ENCODE peak calls at places on chromosomes 13 and 19, in four cellular contexts. One of them, this sample, is unnamed.
A peak's percentile ranks its signal among the peaks of the same experiment; 100 is the strongest.

GRCh38 chr19:32231691-32232090 is 113.7 kb upstream of the ZNF507 start:
- DNase-seq in K562: no peak
- DNase-seq in HepG2: no peak
- DNase-seq in GM12878: no peak
- DNase-seq in this sample: no peak

GRCh38 chr19:39144487-39145071 is 19.0 kb downstream of the PAK4 start:
- DNase-seq in GM12878: no peak
- DNase-seq in K562: no peak
- DNase-seq in HepG2: no peak
- DNase-seq in this sample: peak; percentile 46

GRCh38 chr13:106786006-106786579 is 218.2 kb upstream of the ARGLU1 start:
- DNase-seq in HepG2: no peak
- DNase-seq in GM12878: no peak
- DNase-seq in K562: no peak
- DNase-seq in this sample: no peak

GRCh38 chr13:110308377-110309158 is 1.5 kb downstream of the COL4A2 start:
- DNase-seq in GM12878: no peak
- DNase-seq in K562: no peak
- DNase-seq in HepG2: no peak
- DNase-seq in this sample: peak; percentile 85

GRCh38 chr19:17328517-17329060 is 6.1 kb downstream of the ANO8 start:
- DNase-seq in GM12878: no peak
- DNase-seq in K562: peak; percentile 21
- DNase-seq in HepG2: no peak
- DNase-seq in this sample: peak; percentile 56

GRCh38 chr13:106103779-106104178 is 431.7 kb downstream of the EFNB2 start:
- DNase-seq in GM12878: no peak
- DNase-seq in HepG2: no peak
- DNase-seq in K562: no peak
- DNase-seq in this sample: no peak

GRCh38 chr13:73952683-73953082 is 181.5 kb downstream of the KLF12 start:
- DNase-seq in K562: no peak
- DNase-seq in HepG2: no peak
- DNase-seq in GM12878: no peak
- DNase-seq in this sample: no peak

GRCh38 chr13:105643966-105644365 is 891.5 kb downstream of the EFNB2 start:
- DNase-seq in HepG2: no peak
- DNase-seq in GM12878: no peak
- DNase-seq in K562: no peak
- DNase-seq in this sample: no peak

GRCh38 chr19:40585677-40586422 is 9.2 kb downstream of the SHKBP1 start:
- DNase-seq in K562: no peak
- DNase-seq in HepG2: no peak
- DNase-seq in GM12878: no peak
- DNase-seq in this sample: no peak

GRCh38 chr13:83618966-83619365 is 263.3 kb downstream of the SLITRK1 start:
- DNase-seq in GM12878: no peak
- DNase-seq in K562: no peak
- DNase-seq in HepG2: no peak
- DNase-seq in this sample: no peak

GRCh38 chr19:49851456-49852259 is 699 bp downstream of the PTOV1 start:
- DNase-seq in GM12878: no peak
- DNase-seq in HepG2: no peak
- DNase-seq in K562: peak; percentile 55
- DNase-seq in this sample: peak; percentile 87

GRCh38 chr13:85828094-85828684 is 29.0 kb upstream of the SLITRK6 start:
- DNase-seq in GM12878: no peak
- DNase-seq in K562: peak; percentile 6
- DNase-seq in HepG2: peak; percentile 6
- DNase-seq in this sample: peak; percentile 47

GRCh38 chr13:27644302-27644701 is 22.6 kb downstream of the POLR1D start:
- DNase-seq in HepG2: no peak
- DNase-seq in GM12878: no peak
- DNase-seq in K562: no peak
- DNase-seq in this sample: no peak

GRCh38 chr19:4717191-4717965 is 6.3 kb downstream of the DPP9 start:
- DNase-seq in HepG2: peak; percentile 50
- DNase-seq in K562: no peak
- DNase-seq in GM12878: no peak
- DNase-seq in this sample: no peak

GRCh38 chr19:50478901-50479715 is 2.5 kb upstream of the GARIN5A start:
- DNase-seq in HepG2: peak; percentile 81
- DNase-seq in GM12878: no peak
- DNase-seq in K562: peak; percentile 86
- DNase-seq in this sample: peak; percentile 89

GRCh38 chr19:49081273-49081672 is 4.0 kb upstream of the SNRNP70 start:
- DNase-seq in GM12878: no peak
- DNase-seq in K562: peak; percentile 45
- DNase-seq in HepG2: no peak
- DNase-seq in this sample: no peak

GRCh38 chr13:46949211-46949610 is 52.4 kb upstream of the HTR2A start:
- DNase-seq in GM12878: no peak
- DNase-seq in HepG2: no peak
- DNase-seq in K562: no peak
- DNase-seq in this sample: no peak

GRCh38 chr19:2428027-2428690 is 773 bp upstream of the TIMM13 start:
- DNase-seq in GM12878: no peak
- DNase-seq in K562: peak; percentile 54
- DNase-seq in HepG2: no peak
- DNase-seq in this sample: peak; percentile 89

GRCh38 chr19:54444737-54445136 is 4.3 kb upstream of the LENG8 start:
- DNase-seq in GM12878: no peak
- DNase-seq in HepG2: no peak
- DNase-seq in K562: no peak
- DNase-seq in this sample: no peak

GRCh38 chr19:23554548-23554947 is 132.5 kb downstream of the ZNF675 start:
- DNase-seq in HepG2: no peak
- DNase-seq in K562: no peak
- DNase-seq in GM12878: no peak
- DNase-seq in this sample: no peak

GRCh38 chr19:2755448-2755705 is 15.6 kb upstream of the SLC39A3 start:
- DNase-seq in K562: no peak
- DNase-seq in GM12878: no peak
- DNase-seq in HepG2: no peak
- DNase-seq in this sample: no peak

GRCh38 chr19:53103903-53104203 is 631 bp upstream of the ZNF160 start:
- DNase-seq in K562: no peak
- DNase-seq in GM12878: no peak
- DNase-seq in HepG2: no peak
- DNase-seq in this sample: no peak

GRCh38 chr19:15550847-15551182 is 42.5 kb downstream of the CYP4F22 start:
- DNase-seq in GM12878: no peak
- DNase-seq in HepG2: peak; percentile 16
- DNase-seq in K562: peak; percentile 27
- DNase-seq in this sample: peak; percentile 27

GRCh38 chr13:22316494-22317025 is 645.7 kb downstream of the FGF9 start:
- DNase-seq in GM12878: no peak
- DNase-seq in HepG2: no peak
- DNase-seq in K562: no peak
- DNase-seq in this sample: no peak

GRCh38 chr19:8302357-8302691 is 5.8 kb downstream of the CD320 start:
- DNase-seq in K562: peak; percentile 30
- DNase-seq in HepG2: no peak
- DNase-seq in GM12878: no peak
- DNase-seq in this sample: no peak

GRCh38 chr13:85170372-85170771 is 628.8 kb downstream of the SLITRK6 start:
- DNase-seq in HepG2: no peak
- DNase-seq in K562: no peak
- DNase-seq in GM12878: no peak
- DNase-seq in this sample: no peak

GRCh38 chr13:26557393-26558073 is at the start of gene WASF3:
- DNase-seq in GM12878: peak; percentile 3
- DNase-seq in HepG2: peak; percentile 73
- DNase-seq in K562: peak; percentile 84
- DNase-seq in this sample: peak; percentile 97

GRCh38 chr13:113722921-113723320 is 36.1 kb upstream of the TMEM255B start:
- DNase-seq in GM12878: no peak
- DNase-seq in K562: no peak
- DNase-seq in HepG2: no peak
- DNase-seq in this sample: no peak

GRCh38 chr13:39327080-39327479 is 275.9 kb downstream of the LHFPL6 start:
- DNase-seq in K562: no peak
- DNase-seq in GM12878: no peak
- DNase-seq in HepG2: no peak
- DNase-seq in this sample: no peak

GRCh38 chr13:47008318-47008717 is 111.5 kb upstream of the HTR2A start:
- DNase-seq in HepG2: no peak
- DNase-seq in GM12878: no peak
- DNase-seq in K562: peak; percentile 34
- DNase-seq in this sample: no peak

GRCh38 chr19:10660346-10660745 is 6.2 kb downstream of the ILF3 start:
- DNase-seq in GM12878: no peak
- DNase-seq in HepG2: no peak
- DNase-seq in K562: no peak
- DNase-seq in this sample: no peak

GRCh38 chr13:93476175-93476574 is 249.6 kb downstream of the GPC6 start:
- DNase-seq in GM12878: no peak
- DNase-seq in K562: no peak
- DNase-seq in HepG2: peak; percentile 11
- DNase-seq in this sample: no peak

GRCh38 chr19:6030214-6030507 is 52.2 kb upstream of the RANBP3 start:
- DNase-seq in K562: no peak
- DNase-seq in GM12878: no peak
- DNase-seq in HepG2: no peak
- DNase-seq in this sample: no peak

GRCh38 chr19:3365447-3366103 is 808 bp upstream of the NFIC start:
- DNase-seq in K562: peak; percentile 82
- DNase-seq in HepG2: no peak
- DNase-seq in GM12878: no peak
- DNase-seq in this sample: no peak

GRCh38 chr13:73228546-73228945 is 169.7 kb downstream of the KLF5 start:
- DNase-seq in K562: no peak
- DNase-seq in GM12878: no peak
- DNase-seq in HepG2: no peak
- DNase-seq in this sample: no peak

GRCh38 chr13:31199527-31199848 is 287 bp upstream of the B3GLCT start:
- DNase-seq in GM12878: no peak
- DNase-seq in HepG2: no peak
- DNase-seq in K562: no peak
- DNase-seq in this sample: no peak

DNA sequence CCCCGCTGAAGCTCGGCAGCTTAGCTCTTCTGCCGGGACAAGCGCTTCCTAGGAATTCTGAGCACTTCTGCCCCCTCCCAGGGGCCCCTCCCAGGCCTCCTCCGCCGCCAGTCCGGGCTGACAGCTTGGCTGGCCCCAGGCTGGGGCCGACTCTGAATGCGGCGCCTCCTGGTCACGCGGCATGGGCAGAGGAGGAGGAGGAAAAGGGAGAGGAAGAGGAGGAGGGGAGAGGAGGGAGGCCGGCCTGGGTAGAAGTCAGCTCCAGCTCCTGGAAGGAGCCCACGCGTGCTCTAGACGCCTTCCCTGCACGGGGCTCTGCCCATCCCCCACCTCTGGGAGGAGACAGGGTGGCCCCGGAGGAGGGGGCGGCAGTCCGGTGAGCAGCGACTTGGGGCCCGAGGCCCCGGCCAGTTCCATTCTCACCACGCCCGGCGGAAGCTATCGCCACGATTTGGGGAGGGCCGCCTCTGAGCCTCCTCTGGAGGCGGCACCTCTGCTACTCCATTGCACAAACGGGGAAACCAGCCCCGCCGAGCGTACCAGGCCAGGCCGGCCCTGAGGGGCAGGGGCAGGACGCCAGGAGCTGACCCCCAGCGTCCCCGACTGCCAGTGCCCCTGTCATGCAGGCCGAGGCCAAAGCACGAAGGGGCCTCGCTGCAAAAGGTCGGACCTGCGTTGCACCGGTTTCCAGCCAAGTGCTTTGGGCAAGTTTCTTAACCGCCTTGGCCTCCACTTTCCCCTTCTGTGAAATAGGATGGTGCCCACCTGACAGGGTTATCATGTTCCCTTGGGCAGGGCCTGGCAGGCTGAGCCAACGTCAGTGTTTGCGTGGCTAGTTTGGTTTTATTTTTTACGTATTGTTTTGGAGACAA is 31.6 kb downstream of the CCNE1 start:
- DNase-seq in K562: peak; percentile 28
- DNase-seq in GM12878: no peak
- DNase-seq in HepG2: no peak
- DNase-seq in this sample: peak; percentile 60
- H2AFZ ChIP-seq in K562: no peak overlapping the region
- H2AFZ ChIP-seq in GM12878: no peak overlapping the region
- H2AFZ ChIP-seq in HepG2: no peak overlapping the region
- H2AFZ ChIP-seq in this sample: peak overlapping the region; percentile 94

GRCh38 chr19:47028372-47028672 is 8.7 kb downstream of the NPAS1 start:
- DNase-seq in K562: no peak
- DNase-seq in HepG2: no peak
- DNase-seq in GM12878: no peak
- DNase-seq in this sample: peak; percentile 64

GRCh38 chr19:47035127-47035494 is 13.3 kb downstream of the TMEM160 start:
- DNase-seq in HepG2: no peak
- DNase-seq in GM12878: no peak
- DNase-seq in K562: peak; percentile 84
- DNase-seq in this sample: peak; percentile 84

GRCh38 chr19:47036233-47036651 is 12.2 kb downstream of the TMEM160 start:
- DNase-seq in K562: peak; percentile 63
- DNase-seq in GM12878: no peak
- DNase-seq in HepG2: no peak
- DNase-seq in this sample: no peak

GRCh38 chr19:47035495-47036232 is 12.8 kb downstream of the TMEM160 start:
- DNase-seq in K562: peak; percentile 93
- DNase-seq in HepG2: peak; percentile 52
- DNase-seq in GM12878: peak; percentile 77
- DNase-seq in this sample: peak; percentile 88

GRCh38 chr19:47032171-47032811 is 12.7 kb downstream of the NPAS1 start:
- DNase-seq in K562: peak; percentile 63
- DNase-seq in HepG2: no peak
- DNase-seq in GM12878: no peak
- DNase-seq in this sample: peak; percentile 94
- TF ChIP-seq JUNB in K562: no peak
- TF ChIP-seq JUNB in HepG2: no peak
- TF ChIP-seq JUNB in GM12878: no peak
- TF ChIP-seq JUNB in this sample: no peak

GRCh38 chr19:35879068-35879467 is 10.7 kb downstream of the APLP1 start:
- DNase-seq in HepG2: no peak
- DNase-seq in GM12878: no peak
- DNase-seq in K562: no peak
- DNase-seq in this sample: peak; percentile 30

GRCh38 chr19:35882074-35882832 is 13.9 kb downstream of the APLP1 start:
- DNase-seq in K562: peak; percentile 68
- DNase-seq in HepG2: peak; percentile 64
- DNase-seq in GM12878: peak; percentile 33
- DNase-seq in this sample: peak; percentile 68

GRCh38 chr19:35883920-35884319 is 15.5 kb downstream of the APLP1 start:
- DNase-seq in GM12878: no peak
- DNase-seq in K562: no peak
- DNase-seq in HepG2: no peak
- DNase-seq in this sample: no peak

GRCh38 chr19:35885225-35885624 is 15.1 kb downstream of the NFKBID start:
- DNase-seq in K562: no peak
- DNase-seq in GM12878: no peak
- DNase-seq in HepG2: no peak
- DNase-seq in this sample: no peak

GRCh38 chr19:35879770-35880317 is 11.5 kb downstream of the APLP1 start:
- DNase-seq in K562: peak; percentile 96
- DNase-seq in GM12878: no peak
- DNase-seq in HepG2: peak; percentile 73
- DNase-seq in this sample: peak; percentile 99
- H3K4me2 ChIP-seq in K562: no peak overlapping the region
- H3K4me2 ChIP-seq in GM12878: no peak overlapping the region
- H3K4me2 ChIP-seq in HepG2: peak overlapping the region; percentile 14
- H3K4me2 ChIP-seq in this sample: peak overlapping the region; percentile 86

GRCh38 chr13:50243926-50244325 is 228.7 kb downstream of the KCNRG start:
- DNase-seq in K562: no peak
- DNase-seq in GM12878: no peak
- DNase-seq in HepG2: no peak
- DNase-seq in this sample: no peak
- H2AFZ ChIP-seq in K562: no peak overlapping the region
- H2AFZ ChIP-seq in GM12878: no peak overlapping the region
- H2AFZ ChIP-seq in HepG2: no peak overlapping the region
- H2AFZ ChIP-seq in this sample: no peak overlapping the region